ENCODE peak calls at places on chromosomes 3 and 15, in four cellular contexts. K, W, R and E are unnamed samples.

GRCh38 chr3:173889522-173890055 is 492.0 kb downstream of the NLGN1 start:
- DNase-seq in K (no peak), W (no peak), R (no peak), E (no peak)

GRCh38 chr15:60423540-60423939 is 25.8 kb upstream of the ANXA2 start:
- DNase-seq in K (no peak), W (peak; percentile 93), R (peak; percentile 62), E (no peak)

GRCh38 chr3:46501702-46502101 is 3.9 kb downstream of the RTP3 start:
- DNase-seq in K (no peak), W (no peak), R (no peak), E (no peak)

GRCh38 chr15:60374628-60375081 is 23.1 kb downstream of the ANXA2 start:
- DNase-seq in K (no peak), W (peak; percentile 90), R (peak; percentile 92), E (no peak)

GRCh38 chr15:31305375-31305774 is 21.3 kb upstream of the KLF13 start:
- DNase-seq in K (no peak), W (no peak), R (no peak), E (no peak)

GRCh38 chr15:84766461-84767005 is 18.1 kb downstream of the ZNF592 start:
- DNase-seq in K (no peak), W (no peak), R (no peak), E (no peak)

GRCh38 chr3:131795382-131796085 is 239.3 kb downstream of the CPNE4 start:
- DNase-seq in K (no peak), W (no peak), R (peak; percentile 46), E (no peak)

GRCh38 chr3:158106773-158107461 is 697 bp upstream of the SHOX2 start:
- DNase-seq in K (peak; percentile 43), W (no peak), R (no peak), E (peak; percentile 21)

GRCh38 chr3:65439641-65440040 is 599.1 kb downstream of the MAGI1 start:
- DNase-seq in K (peak; percentile 3), W (peak; percentile 26), R (peak; percentile 59), E (peak; percentile 3)

GRCh38 chr3:47266709-47267489 is 15.7 kb downstream of the KIF9 start:
- DNase-seq in K (peak; percentile 64), W (peak; percentile 96), R (peak; percentile 81), E (peak; percentile 82)

GRCh38 chr3:4720316-4721075 is 227.3 kb downstream of the ITPR1 start:
- DNase-seq in K (peak; percentile 40), W (peak; percentile 75), R (peak; percentile 58), E (peak; percentile 24)

GRCh38 chr3:168995129-168995528 is 668.4 kb downstream of the MECOM start:
- DNase-seq in K (no peak), W (no peak), R (no peak), E (no peak)

GRCh38 chr3:129312671-129313414 is 34.2 kb downstream of the HMCES start:
- DNase-seq in K (no peak), W (peak; percentile 60), R (no peak), E (no peak)

GRCh38 chr3:23751485-23751811 is 54.3 kb upstream of the UBE2E1 start:
- DNase-seq in K (no peak), W (peak; percentile 26), R (no peak), E (no peak)

GRCh38 chr3:71103430-71103881 is 480.1 kb downstream of the FOXP1 start:
- DNase-seq in K (no peak), W (no peak), R (peak; percentile 71), E (no peak)

GRCh38 chr15:53536479-53537120 is 222.9 kb downstream of the WDR72 start:
- DNase-seq in K (no peak), W (no peak), R (no peak), E (no peak)

GRCh38 chr15:39803016-39803415 is 20.4 kb upstream of the FSIP1 start:
- DNase-seq in K (no peak), W (no peak), R (no peak), E (no peak)

GRCh38 chr3:68239542-68239941 is 585.1 kb upstream of the SUCLG2 start:
- DNase-seq in K (no peak), W (no peak), R (no peak), E (no peak)

GRCh38 chr3:132435911-132436425 is 18.7 kb downstream of the DNAJC13 start:
- DNase-seq in K (no peak), W (no peak), R (no peak), E (no peak)

GRCh38 chr3:31704651-31705179 is 172.0 kb downstream of the STT3B start:
- DNase-seq in K (no peak), W (peak; percentile 58), R (peak; percentile 82), E (peak; percentile 55)

DNA sequence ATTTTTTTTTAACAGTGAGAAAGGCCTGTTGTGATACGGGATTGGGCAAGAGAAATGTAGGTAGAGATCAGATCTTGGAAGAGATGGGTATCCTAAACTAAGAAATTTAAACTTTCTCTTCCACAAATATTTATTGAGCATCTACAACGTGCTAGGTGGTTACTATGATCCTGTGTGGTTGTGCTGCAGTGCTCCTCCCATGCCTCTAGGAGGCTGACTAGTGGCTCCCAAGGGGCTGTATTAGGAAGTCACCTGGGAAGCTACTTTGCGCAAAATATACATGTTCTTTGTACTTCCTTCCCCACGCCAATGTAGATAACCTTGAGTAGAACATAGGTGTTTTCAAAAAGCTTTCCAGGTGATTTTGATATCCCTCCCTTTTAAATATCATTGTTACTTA is 27.2 kb downstream of the USP3 start:
- DNase-seq in K (no peak), W (no peak), R (no peak), E (no peak)
- TF ChIP-seq CTCF in K (no peak), W (peak; percentile 39), R (peak; percentile 21), E (peak; percentile 34)

DNA sequence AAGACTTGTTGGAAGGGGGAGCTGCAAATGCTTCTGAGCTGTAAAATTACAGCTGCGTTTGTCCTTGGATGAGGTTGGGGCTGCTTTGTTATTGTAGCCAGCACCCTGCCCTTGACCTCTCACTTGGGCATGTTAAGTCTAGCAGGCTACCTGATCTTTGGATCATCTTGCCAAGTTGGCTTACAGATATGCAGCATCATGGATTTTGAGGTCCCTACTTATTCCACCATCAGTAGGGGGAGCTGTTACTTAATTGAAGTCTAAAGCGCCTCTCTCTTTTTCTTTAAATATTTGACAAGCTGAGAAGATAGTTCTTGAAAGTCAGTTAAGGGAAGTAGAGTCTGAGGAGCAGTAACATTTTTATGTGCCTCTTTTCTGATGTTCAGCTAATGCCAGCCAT is 793.0 kb downstream of the MCTP2 start:
- DNase-seq in K (no peak), W (peak; percentile 45), R (peak; percentile 14), E (no peak)
- TF ChIP-seq CTCF in K (no peak), W (peak; percentile 70), R (peak; percentile 67), E (no peak)

DNA sequence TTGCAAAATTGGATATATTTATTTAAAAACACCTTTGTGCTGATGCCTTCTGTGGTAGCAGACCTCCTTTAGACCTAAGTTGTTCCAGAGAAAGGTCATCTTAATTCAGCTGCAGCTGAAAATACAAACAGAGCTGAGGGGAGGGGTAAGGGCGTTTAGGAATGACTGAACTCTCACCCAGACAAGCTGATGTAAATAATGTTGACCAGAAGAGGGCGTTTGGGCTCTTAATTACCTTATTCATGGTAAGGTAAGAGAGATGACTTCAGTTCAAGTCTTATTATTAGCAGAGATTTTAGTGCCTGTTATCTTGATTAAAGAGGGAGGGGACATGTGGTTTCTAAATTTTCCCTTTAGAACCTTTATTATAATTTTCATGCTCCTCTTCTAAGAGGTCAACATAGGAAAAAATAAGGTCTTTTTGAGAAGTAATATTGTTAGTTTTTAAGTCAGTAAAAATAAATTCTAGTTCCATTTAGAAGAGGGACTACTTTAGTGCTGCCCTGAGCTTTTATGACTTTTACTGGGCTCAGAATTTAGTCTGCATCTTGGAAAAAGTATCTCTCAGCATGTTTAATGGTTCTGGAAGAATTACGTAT is 46.3 kb downstream of the GPR171 start:
- DNase-seq in K (peak; percentile 64), W (peak; percentile 54), R (peak; percentile 63), E (peak; percentile 49)
- TF ChIP-seq CTCF in K (peak; percentile 45), W (peak; percentile 70), R (peak; percentile 60), E (peak; percentile 52)

GRCh38 chr15:83658406-83658805 is 4.5 kb downstream of the ADAMTSL3 start:
- DNase-seq in K (no peak), W (no peak), R (no peak), E (no peak)

GRCh38 chr15:83656943-83657528 is 3.1 kb downstream of the ADAMTSL3 start:
- DNase-seq in K (no peak), W (no peak), R (no peak), E (no peak)

GRCh38 chr15:83659011-83659811 is 5.3 kb downstream of the ADAMTSL3 start:
- DNase-seq in K (no peak), W (no peak), R (no peak), E (no peak)

GRCh38 chr15:83656192-83656591 is 2.3 kb downstream of the ADAMTSL3 start:
- DNase-seq in K (no peak), W (no peak), R (no peak), E (no peak)

GRCh38 chr15:83657549-83657948 is 3.6 kb downstream of the ADAMTSL3 start:
- DNase-seq in K (no peak), W (no peak), R (no peak), E (no peak)
- TF ChIP-seq CTCF in K (no peak), W (peak; percentile 38), R (peak; percentile 45), E (no peak)

DNA sequence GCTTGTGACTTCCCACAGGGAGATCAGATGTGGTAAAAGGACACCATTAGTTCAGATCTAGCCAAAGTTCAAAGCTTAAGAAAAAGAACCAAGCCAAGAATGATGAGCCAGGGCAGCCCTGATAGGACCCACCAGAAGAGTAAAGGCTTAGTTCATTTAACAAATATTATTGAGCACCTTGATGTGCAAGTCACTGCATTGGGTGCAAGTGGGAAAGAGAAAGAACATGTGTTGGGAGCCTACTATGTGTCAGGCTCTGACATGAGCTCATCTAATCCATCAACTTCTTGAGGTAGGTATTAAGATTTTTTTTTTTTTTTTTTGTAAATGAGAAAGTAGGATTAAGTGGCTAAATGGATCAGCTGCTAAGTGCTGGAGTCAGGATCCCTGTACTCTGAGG is 53.4 kb upstream of the PIAS1 start:
- DNase-seq in K (no peak), W (no peak), R (no peak), E (no peak)
- TF ChIP-seq CTCF in K (no peak), W (no peak), R (no peak), E (no peak)

GRCh38 chr3:160709477-160710182 is 32.7 kb downstream of the ARL14 start:
- DNase-seq in K (no peak), W (no peak), R (no peak), E (no peak)

GRCh38 chr3:160701490-160701889 is 24.5 kb downstream of the ARL14 start:
- DNase-seq in K (no peak), W (no peak), R (no peak), E (no peak)

GRCh38 chr3:160704006-160704405 is 27.0 kb downstream of the ARL14 start:
- DNase-seq in K (no peak), W (no peak), R (no peak), E (no peak)

GRCh38 chr3:160707187-160707789 is 30.3 kb downstream of the ARL14 start:
- DNase-seq in K (peak; percentile 27), W (peak; percentile 39), R (peak; percentile 58), E (peak; percentile 6)
- TF ChIP-seq CTCF in K (peak; percentile 31), W (peak; percentile 76), R (peak; percentile 62), E (peak; percentile 53)

GRCh38 chr3:180684807-180685206 is 5.5 kb upstream of the CCDC39 start:
- DNase-seq in K (no peak), W (no peak), R (no peak), E (no peak)

GRCh38 chr3:180679178-180680096 is at the start of gene CCDC39:
- DNase-seq in K (peak; percentile 82), W (peak; percentile 84), R (peak; percentile 89), E (peak; percentile 75)

GRCh38 chr3:180680097-180680430 is 775 bp upstream of the CCDC39 start:
- DNase-seq in K (peak; percentile 31), W (peak; percentile 66), R (peak; percentile 63), E (peak; percentile 62)

GRCh38 chr3:180678231-180678630 is 1.1 kb downstream of the CCDC39 start:
- DNase-seq in K (peak; percentile 9), W (no peak), R (no peak), E (no peak)

GRCh38 chr3:180683816-180684215 is 4.5 kb upstream of the CCDC39 start:
- DNase-seq in K (no peak), W (no peak), R (no peak), E (no peak)
- TF ChIP-seq CTCF in K (no peak), W (no peak), R (no peak), E (no peak)

GRCh38 chr15:98771444-98772059 is 123.2 kb downstream of the IGF1R start:
- DNase-seq in K (no peak), W (no peak), R (no peak), E (no peak)
- TF ChIP-seq CTCF in K (no peak), W (peak; percentile 24), R (no peak), E (no peak)